ENCODE peak calls at places on chromosome 11, in four cellular contexts. R is brain microvascular endothelial cell, Z is fibroblast of lung, L is caudate nucleus. F is an unnamed sample.

GRCh38 chr11:11463397-11463796 is 110.3 kb upstream of the CSNK2A3 start:
- DNase-seq in R (peak; percentile 2), Z (no peak), L (no peak), F (peak; percentile 92)

GRCh38 chr11:125401746-125402145 is 94.3 kb downstream of the FEZ1 start:
- DNase-seq in R (no peak), Z (no peak), L (no peak), F (no peak)

GRCh38 chr11:5364214-5364613 is 12.9 kb downstream of the OR51B6 start:
- DNase-seq in R (peak; percentile 93), Z (peak; percentile 90), L (no peak), F (no peak)

GRCh38 chr11:4093519-4094347 is 866 bp upstream of the RRM1 start:
- DNase-seq in R (no peak), Z (no peak), L (no peak), F (peak; percentile 8)

GRCh38 chr11:82895437-82896091 is 4.7 kb downstream of the PRCP start:
- DNase-seq in R (no peak), Z (no peak), L (no peak), F (no peak)

GRCh38 chr11:36296925-36297604 is 977 bp downstream of the PRR5L start:
- DNase-seq in R (peak; percentile 58), Z (peak; percentile 22), L (no peak), F (no peak)

GRCh38 chr11:134949121-134949591 is 537.1 kb upstream of the B3GAT1 start:
- DNase-seq in R (peak; percentile 72), Z (peak; percentile 90), L (no peak), F (peak; percentile 0)

GRCh38 chr11:69138265-69138664 is 17.5 kb upstream of the SMIM38 start:
- DNase-seq in R (peak; percentile 59), Z (peak; percentile 91), L (no peak), F (peak; percentile 30)